ENCODE peak calls at places on chromosomes 11 and 22, in four cellular contexts. J, L, O and T are unnamed samples. For H3K36me3, the result is how much of the 10 kb centered on the place peaks cover.

GRCh38 chr11:94342250-94342649 is 37.9 kb downstream of the IZUMO1R start:
- DNase-seq in J (no peak), L (no peak), O (no peak), T (no peak)

GRCh38 chr11:10273738-10274137 is 20.3 kb downstream of the SBF2 start:
- DNase-seq in J (no peak), L (no peak), O (no peak), T (no peak)

GRCh38 chr11:122020902-122021301 is 95.1 kb downstream of the BLID start:
- DNase-seq in J (peak), L (no peak), O (no peak), T (no peak)

GRCh38 chr11:2109541-2110019 is 29.6 kb downstream of the IGF2 start:
- DNase-seq in J (no peak), L (no peak), O (no peak), T (no peak)

GRCh38 chr11:73239111-73239521 is 21.0 kb downstream of the P2RY2 start:
- DNase-seq in J (no peak), L (no peak), O (no peak), T (no peak)

GRCh38 chr11:2517016-2517385 is 72.2 kb downstream of the KCNQ1 start:
- DNase-seq in J (no peak), L (no peak), O (no peak), T (no peak)

GRCh38 chr11:28537822-28538221 is 429.6 kb downstream of the METTL15 start:
- DNase-seq in J (no peak), L (no peak), O (no peak), T (no peak)

GRCh38 chr11:34650528-34650927 is 29.6 kb downstream of the EHF start:
- DNase-seq in J (no peak), L (no peak), O (no peak), T (no peak)

GRCh38 chr22:36577019-36577418 is 48.1 kb upstream of the EIF3D start:
- DNase-seq in J (no peak), L (no peak), O (no peak), T (no peak)

GRCh38 chr11:70740475-70740825 is 342.1 kb downstream of the CTTN start:
- DNase-seq in J (no peak), L (no peak), O (no peak), T (no peak)

GRCh38 chr22:17348464-17349103 is 20.7 kb upstream of the CECR2 start:
- DNase-seq in J (no peak), L (no peak), O (no peak), T (no peak)

GRCh38 chr22:46951973-46952372 is 189.5 kb downstream of the TBC1D22A start:
- DNase-seq in J (no peak), L (peak), O (no peak), T (no peak)

GRCh38 chr22:44623771-44624510 is 78.1 kb upstream of the PRR5 start:
- DNase-seq in J (no peak), L (no peak), O (peak), T (no peak)

GRCh38 chr11:74932797-74933196 is 16.1 kb downstream of the XRRA1 start:
- DNase-seq in J (no peak), L (no peak), O (no peak), T (no peak)

GRCh38 chr11:6332066-6332465 is 11.8 kb upstream of the CAVIN3 start:
- DNase-seq in J (no peak), L (no peak), O (peak), T (no peak)

GRCh38 chr11:12029738-12030363 is 21.4 kb upstream of the DKK3 start:
- DNase-seq in J (no peak), L (no peak), O (no peak), T (no peak)

GRCh38 chr11:17076517-17077239 is 789 bp downstream of the RPS13 start:
- DNase-seq in J (no peak), L (no peak), O (no peak), T (no peak)

GRCh38 chr11:2129323-2129698 is 9.9 kb downstream of the IGF2 start:
- DNase-seq in J (no peak), L (no peak), O (no peak), T (no peak)

GRCh38 chr11:3873712-3874349 is 18.4 kb downstream of the STIM1 start:
- DNase-seq in J (no peak), L (no peak), O (no peak), T (no peak)

GRCh38 chr11:69477111-69477510 is 4.4 kb upstream of the LINC01488 start:
- DNase-seq in J (no peak), L (no peak), O (no peak), T (no peak)

GRCh38 chr11:44596541-44597276 is 31.2 kb downstream of the CD82 start:
- DNase-seq in J (no peak), L (no peak), O (no peak), T (peak)

GRCh38 chr11:45609337-45609736 is 56.1 kb downstream of the CHST1 start:
- DNase-seq in J (no peak), L (no peak), O (no peak), T (no peak)

GRCh38 chr11:68066742-68067141 is 27.9 kb downstream of the TCIRG1 start:
- DNase-seq in J (no peak), L (no peak), O (no peak), T (no peak)
- H3K36me3 ChIP-seq in J (half or more), L (half or more), O (half or more), T (under half)

DNA sequence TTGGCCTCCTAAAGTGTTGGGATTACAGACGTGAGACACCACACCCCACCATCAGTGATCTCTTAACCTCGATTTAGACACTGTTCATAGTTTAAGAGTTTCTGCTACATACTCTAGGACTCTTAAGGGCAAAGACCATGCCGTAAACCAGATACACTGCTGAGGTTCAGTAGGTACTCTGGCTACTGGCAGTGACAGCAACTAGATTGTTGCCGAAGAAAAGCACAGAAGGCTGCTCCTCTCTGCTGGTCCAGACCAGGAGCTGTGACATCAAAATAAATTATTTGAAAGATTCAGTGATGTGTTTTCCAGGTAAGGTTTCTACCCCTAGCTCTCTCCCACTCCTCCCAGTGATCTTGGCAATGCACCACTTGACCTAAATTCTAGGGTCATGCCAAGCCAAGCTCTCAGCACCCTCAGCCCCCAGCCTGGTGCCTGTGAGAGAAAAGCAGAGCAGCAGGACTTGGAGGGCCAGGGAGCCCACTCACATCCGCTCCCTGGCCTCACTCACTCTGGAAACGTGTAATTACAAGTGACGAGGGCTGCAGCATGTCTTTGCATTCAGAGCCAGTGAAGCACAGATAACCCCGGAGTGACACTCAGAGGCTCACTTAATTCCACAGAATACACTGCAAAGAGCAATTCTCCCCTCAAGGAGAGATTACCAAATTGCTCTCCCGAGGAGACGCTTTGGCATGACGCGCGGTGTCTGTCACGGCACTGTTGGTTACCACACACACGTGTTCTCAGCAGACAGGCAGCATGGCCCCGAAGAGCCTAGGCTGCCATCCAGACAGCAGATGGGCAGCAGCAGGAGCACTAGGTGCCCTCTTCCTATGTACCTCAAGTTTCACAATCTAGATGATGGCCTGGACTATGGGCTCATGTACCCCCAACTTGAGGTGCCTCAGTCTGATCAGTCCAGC is 96.9 kb upstream of the PITPNB start:
- DNase-seq in J (no peak), L (no peak), O (no peak), T (peak)
- H3K4me3 ChIP-seq in J (no peak), L (no peak), O (no peak), T (no peak)

GRCh38 chr11:78062671-78063070 is 990 bp upstream of the THRSP start:
- DNase-seq in J (no peak), L (no peak), O (no peak), T (no peak)

GRCh38 chr11:78060533-78060932 is 3.1 kb upstream of the THRSP start:
- DNase-seq in J (no peak), L (no peak), O (no peak), T (no peak)

GRCh38 chr11:78061088-78061920 is 2.4 kb upstream of the THRSP start:
- DNase-seq in J (no peak), L (peak), O (no peak), T (no peak)

GRCh38 chr11:78063440-78064181 is at the start of gene THRSP:
- DNase-seq in J (no peak), L (no peak), O (no peak), T (no peak)

DNA sequence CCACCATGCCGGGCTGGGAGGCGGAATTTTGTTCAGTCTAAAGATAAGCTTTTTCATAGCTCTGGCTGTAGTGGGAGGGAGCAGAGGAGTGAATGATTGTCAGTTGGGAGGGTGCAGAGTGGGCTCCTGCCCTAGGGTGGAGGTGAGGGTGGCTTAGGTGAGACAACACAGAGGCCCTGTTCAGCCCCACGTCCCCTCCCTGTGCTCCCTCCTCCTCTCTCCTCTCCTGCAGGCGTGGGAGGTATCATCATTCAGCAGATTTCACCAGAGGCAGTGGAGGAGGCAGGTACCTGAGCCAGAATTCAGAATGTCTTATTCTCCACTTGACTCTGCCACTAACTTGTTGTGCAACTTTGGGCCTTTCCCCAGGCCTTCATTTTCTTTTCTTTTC is 1.7 kb upstream of the THRSP start:
- DNase-seq in J (no peak), L (no peak), O (no peak), T (no peak)
- H3K27ac ChIP-seq in J (no peak), L (no peak), O (no peak), T (peak)

GRCh38 chr22:31259798-31260473 is 32.4 kb downstream of the PIK3IP1 start:
- DNase-seq in J (no peak), L (no peak), O (no peak), T (no peak)

GRCh38 chr22:31250740-31251330 is 38.7 kb downstream of the LIMK2 start:
- DNase-seq in J (no peak), L (no peak), O (no peak), T (no peak)

GRCh38 chr22:31248965-31249940 is 37.2 kb downstream of the LIMK2 start:
- DNase-seq in J (no peak), L (no peak), O (no peak), T (no peak)

GRCh38 chr22:31248138-31248745 is 36.1 kb downstream of the LIMK2 start:
- DNase-seq in J (peak), L (peak), O (peak), T (peak)

GRCh38 chr22:31253949-31254348 is 38.3 kb downstream of the PIK3IP1 start:
- DNase-seq in J (no peak), L (peak), O (no peak), T (no peak)
- H3K36me3 ChIP-seq in J (under half), L (under half), O (under half), T (under half)

GRCh38 chr11:67056267-67056639 is 394 bp upstream of the RHOD start:
- DNase-seq in J (no peak), L (no peak), O (no peak), T (no peak)
- H3K4me3 ChIP-seq in J (peak), L (peak), O (peak), T (peak)

GRCh38 chr11:67270256-67271211 is 4.3 kb downstream of the GRK2 start:
- DNase-seq in J (no peak), L (no peak), O (peak), T (no peak)
- H3K27ac ChIP-seq in J (peak), L (peak), O (peak), T (peak)

GRCh38 chr22:30949934-30950660 is 18.5 kb downstream of the MORC2 start:
- DNase-seq in J (no peak), L (no peak), O (no peak), T (no peak)
- H3K36me3 ChIP-seq in J (half or more), L (under half), O (half or more), T (under half)